ENCODE peak calls at places on chromosomes 12 and 14, in six cellular contexts. Y, H, I, F, E and L are unnamed samples.

GRCh38 chr14:94045101-94045500 is 19.0 kb downstream of the OTUB2 start:
- DNase-seq in H (no peak), E (no peak), Y (no peak), I (no peak), F (no peak), L (no peak)

GRCh38 chr12:66051361-66051760 is 79.2 kb downstream of the LLPH start:
- DNase-seq in H (no peak), Y (no peak), I (no peak), E (no peak), F (no peak), L (no peak)

GRCh38 chr12:130437555-130438242 is 100.0 kb downstream of the PIWIL1 start:
- DNase-seq in Y (no peak), I (no peak), E (no peak), H (no peak), F (no peak), L (no peak)

GRCh38 chr12:78384541-78384940 is 480.0 kb upstream of the SYT1 start:
- DNase-seq in E (no peak), I (no peak), H (no peak), F (no peak), Y (no peak), L (no peak)

GRCh38 chr12:95643251-95643650 is 92.0 kb upstream of the USP44 start:
- DNase-seq in Y (no peak), E (no peak), F (no peak), I (no peak), H (no peak), L (no peak)

GRCh38 chr14:96629082-96629481 is 126.9 kb downstream of the PAPOLA start:
- DNase-seq in E (no peak), F (no peak), H (peak; percentile 1), Y (no peak), I (no peak), L (no peak)

GRCh38 chr12:18206198-18206597 is 55.1 kb upstream of the PIK3C2G start:
- DNase-seq in Y (no peak), H (no peak), F (no peak), E (no peak), I (no peak), L (no peak)

GRCh38 chr12:84689638-84690037 is 223.0 kb downstream of the SLC6A15 start:
- DNase-seq in E (no peak), H (no peak), F (no peak), I (peak; percentile 88), Y (no peak), L (no peak)

GRCh38 chr12:25248732-25249131 is 2.0 kb downstream of the KRAS start:
- DNase-seq in E (no peak), I (no peak), F (no peak), Y (no peak), H (no peak), L (no peak)

GRCh38 chr14:24068711-24069410 is 2.5 kb upstream of the CPNE6 start:
- DNase-seq in H (no peak), Y (no peak), F (no peak), E (no peak), I (no peak), L (no peak)

GRCh38 chr12:27907766-27908165 is 64.8 kb downstream of the PTHLH start:
- DNase-seq in F (no peak), Y (no peak), I (no peak), H (no peak), E (no peak), L (no peak)
- H3K4me2 ChIP-seq in F (no peak overlapping the region), Y (no peak overlapping the region), I (no peak overlapping the region), H (no peak overlapping the region), E (no peak overlapping the region), L (no peak overlapping the region)

DNA sequence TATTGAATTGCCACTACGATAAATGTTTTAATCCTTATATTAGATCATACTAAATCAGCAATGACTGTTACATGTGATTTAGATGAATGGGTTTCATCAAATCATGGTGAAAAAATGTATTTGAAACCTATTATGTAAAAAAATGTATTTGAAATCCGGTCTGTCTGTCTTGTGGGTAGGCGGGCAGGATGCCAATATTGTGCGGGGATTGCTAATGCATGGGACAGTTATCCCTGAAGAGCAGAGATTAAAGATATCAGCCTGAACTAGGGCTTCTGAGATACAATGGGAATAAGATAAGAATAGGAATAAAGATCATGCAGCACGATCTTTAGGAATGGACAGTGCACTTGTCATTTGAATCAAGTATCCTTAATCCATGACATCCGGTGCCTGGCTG is 134.0 kb downstream of the PRKCH start:
- DNase-seq in F (no peak), Y (no peak), I (no peak), E (no peak), H (no peak), L (no peak)
- TF ChIP-seq REST in F (no peak), Y (no peak), I (no peak), E (no peak), H (no peak), L (no peak)

DNA sequence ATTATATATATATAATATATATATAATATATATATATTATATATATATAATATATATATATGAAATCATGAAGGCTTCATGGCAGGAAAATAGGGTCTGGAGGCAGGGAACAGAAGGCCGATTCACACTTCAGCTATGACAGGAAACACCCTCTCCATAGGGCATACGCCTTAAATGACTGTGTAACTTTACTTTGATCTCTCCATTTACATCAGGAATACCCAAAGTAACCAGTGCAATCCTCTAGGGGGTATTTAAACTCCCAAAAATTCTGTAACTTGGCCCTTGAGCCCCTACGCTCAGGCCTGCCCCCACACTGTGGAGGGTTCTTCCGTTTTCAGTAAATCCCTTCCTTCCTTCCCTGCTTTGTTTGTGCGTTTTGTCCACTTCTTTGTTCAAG is 40.4 kb upstream of the PPP2R5C start:
- DNase-seq in E (no peak), F (no peak), I (no peak), H (no peak), Y (no peak), L (no peak)
- H3K4me1 ChIP-seq in E (peaks cover 14% of the 10 kb centered on the region), F (no peaks in the 10 kb centered on the region), I (peaks cover 3% of the 10 kb centered on the region), H (peaks cover 2% of the 10 kb centered on the region), Y (no peaks in the 10 kb centered on the region), L (no peaks in the 10 kb centered on the region)

DNA sequence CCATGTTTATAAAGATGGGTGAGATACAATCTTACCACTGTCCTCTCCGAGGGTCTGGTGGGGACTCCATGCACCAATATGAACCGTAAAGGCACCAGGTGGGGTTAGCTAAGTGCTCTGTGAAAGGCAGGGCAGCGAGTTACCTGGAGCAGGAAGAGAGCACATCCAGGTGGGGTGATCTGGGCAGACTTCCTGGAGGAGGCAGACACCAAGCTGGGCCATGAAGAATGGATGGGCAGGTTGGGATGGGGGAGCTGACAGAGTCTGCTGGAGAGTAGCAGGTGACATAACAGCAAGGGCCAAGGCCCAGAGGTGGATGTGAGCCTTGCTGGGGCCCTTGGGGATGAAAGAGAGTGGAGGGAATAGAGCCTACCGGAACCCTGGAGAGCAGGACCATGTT is 45.9 kb downstream of the RIN3 start:
- DNase-seq in I (no peak), F (no peak), E (no peak), Y (no peak), H (no peak), L (no peak)
- H3K4me2 ChIP-seq in I (no peak overlapping the region), F (no peak overlapping the region), E (no peak overlapping the region), Y (no peak overlapping the region), H (no peak overlapping the region), L (no peak overlapping the region)

GRCh38 chr12:115264605-115265004 is 580.6 kb upstream of the TBX3 start:
- DNase-seq in H (no peak), I (no peak), E (no peak), F (no peak), Y (no peak), L (no peak)

GRCh38 chr12:115273446-115273845 is 589.5 kb upstream of the TBX3 start:
- DNase-seq in Y (no peak), F (no peak), I (no peak), H (no peak), E (no peak), L (no peak)

GRCh38 chr12:115261691-115262398 is 577.9 kb upstream of the TBX3 start:
- DNase-seq in I (no peak), Y (no peak), F (no peak), E (no peak), H (no peak), L (no peak)

GRCh38 chr12:115267891-115268290 is 583.9 kb upstream of the TBX3 start:
- DNase-seq in Y (no peak), I (no peak), E (no peak), F (no peak), H (no peak), L (no peak)

DNA sequence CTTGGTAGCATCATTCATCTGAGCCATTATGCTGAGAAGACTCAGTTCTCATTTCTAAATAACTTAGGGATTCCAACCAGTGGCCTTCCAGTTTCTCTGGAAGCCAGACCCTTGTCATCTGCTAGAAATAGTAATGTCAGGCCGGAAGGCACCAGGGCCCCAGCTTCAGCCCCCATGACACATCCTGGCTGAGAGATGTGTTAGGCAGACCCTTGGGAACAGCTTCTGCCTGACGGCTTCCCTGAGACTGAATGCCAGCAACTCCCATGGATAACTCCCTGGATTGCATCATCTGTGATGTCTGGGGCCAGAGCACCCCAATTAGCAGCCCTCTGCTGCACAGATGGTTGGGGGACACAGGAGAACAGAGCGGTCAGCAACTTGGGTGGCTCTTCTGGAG is 583.5 kb upstream of the TBX3 start:
- DNase-seq in Y (no peak), E (no peak), F (no peak), I (no peak), H (no peak), L (no peak)
- TF ChIP-seq REST in Y (no peak), E (no peak), F (no peak), I (no peak), H (no peak), L (no peak)